ENCODE peak calls at places on chromosomes 7 and 10, in four cellular contexts. One of them, this sample, is unnamed.

GRCh38 chr7:110877086-110877485 is 213.8 kb upstream of the LRRN3 start:
- DNase-seq in upper lobe of right lung: no peak
- DNase-seq in HT-29: no peak
- DNase-seq in activated effector memory CD4-positive, alpha-beta T cell treated with anti-CD3 and anti-CD28 coated beads, Interleukin-2, amount 50 U/mL, for 16 hours: no peak
- DNase-seq in this sample: no peak

GRCh38 chr7:47218378-47219176 is 363.3 kb downstream of the TNS3 start:
- DNase-seq in upper lobe of right lung: no peak
- DNase-seq in activated effector memory CD4-positive, alpha-beta T cell treated with anti-CD3 and anti-CD28 coated beads, Interleukin-2, amount 50 U/mL, for 16 hours: no peak
- DNase-seq in HT-29: no peak
- DNase-seq in this sample: no peak

GRCh38 chr7:127792528-127793342 is 140.7 kb downstream of the SND1 start:
- DNase-seq in activated effector memory CD4-positive, alpha-beta T cell treated with anti-CD3 and anti-CD28 coated beads, Interleukin-2, amount 50 U/mL, for 16 hours: peak; percentile 65
- DNase-seq in HT-29: peak; percentile 67
- DNase-seq in upper lobe of right lung: no peak
- DNase-seq in this sample: peak; percentile 43

GRCh38 chr10:5555881-5556280 is 31.1 kb downstream of the CALML3 start:
- DNase-seq in activated effector memory CD4-positive, alpha-beta T cell treated with anti-CD3 and anti-CD28 coated beads, Interleukin-2, amount 50 U/mL, for 16 hours: peak; percentile 55
- DNase-seq in upper lobe of right lung: peak; percentile 30
- DNase-seq in HT-29: no peak
- DNase-seq in this sample: no peak

GRCh38 chr10:27252267-27253000 is 11.8 kb upstream of the ACBD5 start:
- DNase-seq in activated effector memory CD4-positive, alpha-beta T cell treated with anti-CD3 and anti-CD28 coated beads, Interleukin-2, amount 50 U/mL, for 16 hours: peak; percentile 94
- DNase-seq in upper lobe of right lung: peak; percentile 87
- DNase-seq in HT-29: peak; percentile 41
- DNase-seq in this sample: peak; percentile 38

GRCh38 chr7:103843689-103844480 is 145.6 kb downstream of the RELN start:
- DNase-seq in activated effector memory CD4-positive, alpha-beta T cell treated with anti-CD3 and anti-CD28 coated beads, Interleukin-2, amount 50 U/mL, for 16 hours: no peak
- DNase-seq in HT-29: no peak
- DNase-seq in upper lobe of right lung: no peak
- DNase-seq in this sample: no peak

GRCh38 chr7:69434350-69434749 is 163.9 kb upstream of the AUTS2 start:
- DNase-seq in activated effector memory CD4-positive, alpha-beta T cell treated with anti-CD3 and anti-CD28 coated beads, Interleukin-2, amount 50 U/mL, for 16 hours: no peak
- DNase-seq in upper lobe of right lung: no peak
- DNase-seq in HT-29: no peak
- DNase-seq in this sample: no peak

GRCh38 chr10:102752266-102752930 is 8.7 kb downstream of the WBP1L start:
- DNase-seq in activated effector memory CD4-positive, alpha-beta T cell treated with anti-CD3 and anti-CD28 coated beads, Interleukin-2, amount 50 U/mL, for 16 hours: no peak
- DNase-seq in HT-29: no peak
- DNase-seq in upper lobe of right lung: no peak
- DNase-seq in this sample: no peak

GRCh38 chr7:25731035-25731880 is 420.7 kb upstream of the NFE2L3 start:
- DNase-seq in activated effector memory CD4-positive, alpha-beta T cell treated with anti-CD3 and anti-CD28 coated beads, Interleukin-2, amount 50 U/mL, for 16 hours: no peak
- DNase-seq in HT-29: no peak
- DNase-seq in upper lobe of right lung: no peak
- DNase-seq in this sample: peak; percentile 16

GRCh38 chr7:26328498-26329390 is 37.1 kb downstream of the SNX10 start:
- DNase-seq in upper lobe of right lung: no peak
- DNase-seq in activated effector memory CD4-positive, alpha-beta T cell treated with anti-CD3 and anti-CD28 coated beads, Interleukin-2, amount 50 U/mL, for 16 hours: no peak
- DNase-seq in HT-29: no peak
- DNase-seq in this sample: no peak

GRCh38 chr10:133113847-133114246 is 26.1 kb downstream of the ADGRA1 start:
- DNase-seq in upper lobe of right lung: no peak
- DNase-seq in HT-29: no peak
- DNase-seq in activated effector memory CD4-positive, alpha-beta T cell treated with anti-CD3 and anti-CD28 coated beads, Interleukin-2, amount 50 U/mL, for 16 hours: no peak
- DNase-seq in this sample: no peak

GRCh38 chr10:127408733-127409132 is 140.4 kb upstream of the NPS start:
- DNase-seq in activated effector memory CD4-positive, alpha-beta T cell treated with anti-CD3 and anti-CD28 coated beads, Interleukin-2, amount 50 U/mL, for 16 hours: no peak
- DNase-seq in upper lobe of right lung: no peak
- DNase-seq in HT-29: no peak
- DNase-seq in this sample: no peak

GRCh38 chr10:1642600-1643160 is 94.6 kb downstream of the ADARB2 start:
- DNase-seq in upper lobe of right lung: no peak
- DNase-seq in activated effector memory CD4-positive, alpha-beta T cell treated with anti-CD3 and anti-CD28 coated beads, Interleukin-2, amount 50 U/mL, for 16 hours: no peak
- DNase-seq in HT-29: no peak
- DNase-seq in this sample: no peak

GRCh38 chr7:128860158-128861073 is 2.2 kb upstream of the ATP6V1F start:
- DNase-seq in activated effector memory CD4-positive, alpha-beta T cell treated with anti-CD3 and anti-CD28 coated beads, Interleukin-2, amount 50 U/mL, for 16 hours: no peak
- DNase-seq in upper lobe of right lung: no peak
- DNase-seq in HT-29: no peak
- DNase-seq in this sample: no peak

GRCh38 chr10:13608246-13608853 is 21.6 kb downstream of the PRPF18 start:
- DNase-seq in HT-29: no peak
- DNase-seq in activated effector memory CD4-positive, alpha-beta T cell treated with anti-CD3 and anti-CD28 coated beads, Interleukin-2, amount 50 U/mL, for 16 hours: no peak
- DNase-seq in upper lobe of right lung: no peak
- DNase-seq in this sample: no peak

GRCh38 chr7:151992375-151992774 is 33.1 kb upstream of the GALNT11 start:
- DNase-seq in HT-29: peak; percentile 75
- DNase-seq in upper lobe of right lung: peak; percentile 75
- DNase-seq in activated effector memory CD4-positive, alpha-beta T cell treated with anti-CD3 and anti-CD28 coated beads, Interleukin-2, amount 50 U/mL, for 16 hours: peak; percentile 70
- DNase-seq in this sample: peak; percentile 88

GRCh38 chr10:7922707-7923106 is 104.4 kb downstream of the TAF3 start:
- DNase-seq in upper lobe of right lung: no peak
- DNase-seq in activated effector memory CD4-positive, alpha-beta T cell treated with anti-CD3 and anti-CD28 coated beads, Interleukin-2, amount 50 U/mL, for 16 hours: no peak
- DNase-seq in HT-29: no peak
- DNase-seq in this sample: no peak

GRCh38 chr7:123265853-123266252 is 66.1 kb upstream of the SLC13A1 start:
- DNase-seq in HT-29: no peak
- DNase-seq in activated effector memory CD4-positive, alpha-beta T cell treated with anti-CD3 and anti-CD28 coated beads, Interleukin-2, amount 50 U/mL, for 16 hours: no peak
- DNase-seq in upper lobe of right lung: no peak
- DNase-seq in this sample: no peak

GRCh38 chr10:78416031-78416800 is 382.6 kb downstream of the RPS24 start:
- DNase-seq in upper lobe of right lung: no peak
- DNase-seq in activated effector memory CD4-positive, alpha-beta T cell treated with anti-CD3 and anti-CD28 coated beads, Interleukin-2, amount 50 U/mL, for 16 hours: no peak
- DNase-seq in HT-29: peak; percentile 13
- DNase-seq in this sample: peak; percentile 59

GRCh38 chr10:69643779-69644657 is 14.0 kb downstream of the FAM241B start:
- DNase-seq in HT-29: no peak
- DNase-seq in activated effector memory CD4-positive, alpha-beta T cell treated with anti-CD3 and anti-CD28 coated beads, Interleukin-2, amount 50 U/mL, for 16 hours: peak; percentile 36
- DNase-seq in upper lobe of right lung: peak; percentile 50
- DNase-seq in this sample: no peak

GRCh38 chr10:125428054-125428453 is 254.9 kb downstream of the TEX36 start:
- DNase-seq in upper lobe of right lung: no peak
- DNase-seq in activated effector memory CD4-positive, alpha-beta T cell treated with anti-CD3 and anti-CD28 coated beads, Interleukin-2, amount 50 U/mL, for 16 hours: no peak
- DNase-seq in HT-29: no peak
- DNase-seq in this sample: no peak

GRCh38 chr10:120945801-120946302 is 94.7 kb downstream of the WDR11 start:
- DNase-seq in HT-29: peak; percentile 79
- DNase-seq in upper lobe of right lung: no peak
- DNase-seq in activated effector memory CD4-positive, alpha-beta T cell treated with anti-CD3 and anti-CD28 coated beads, Interleukin-2, amount 50 U/mL, for 16 hours: no peak
- DNase-seq in this sample: no peak

GRCh38 chr7:42972703-42973500 is 40.7 kb downstream of the MRPL32 start:
- DNase-seq in HT-29: peak; percentile 38
- DNase-seq in activated effector memory CD4-positive, alpha-beta T cell treated with anti-CD3 and anti-CD28 coated beads, Interleukin-2, amount 50 U/mL, for 16 hours: no peak
- DNase-seq in upper lobe of right lung: no peak
- DNase-seq in this sample: peak; percentile 95

GRCh38 chr7:150903627-150904026 is 51.3 kb downstream of the AOC1 start:
- DNase-seq in HT-29: peak; percentile 92
- DNase-seq in upper lobe of right lung: peak; percentile 75
- DNase-seq in activated effector memory CD4-positive, alpha-beta T cell treated with anti-CD3 and anti-CD28 coated beads, Interleukin-2, amount 50 U/mL, for 16 hours: no peak
- DNase-seq in this sample: no peak

GRCh38 chr7:155344270-155344617 is 46.6 kb downstream of the INSIG1 start:
- DNase-seq in HT-29: no peak
- DNase-seq in activated effector memory CD4-positive, alpha-beta T cell treated with anti-CD3 and anti-CD28 coated beads, Interleukin-2, amount 50 U/mL, for 16 hours: peak; percentile 69
- DNase-seq in upper lobe of right lung: peak; percentile 61
- DNase-seq in this sample: no peak

GRCh38 chr10:52639652-52640051 is 132.9 kb downstream of the MBL2 start:
- DNase-seq in upper lobe of right lung: no peak
- DNase-seq in HT-29: no peak
- DNase-seq in activated effector memory CD4-positive, alpha-beta T cell treated with anti-CD3 and anti-CD28 coated beads, Interleukin-2, amount 50 U/mL, for 16 hours: no peak
- DNase-seq in this sample: no peak

GRCh38 chr7:92415225-92415624 is 32.1 kb upstream of the GATAD1 start:
- DNase-seq in activated effector memory CD4-positive, alpha-beta T cell treated with anti-CD3 and anti-CD28 coated beads, Interleukin-2, amount 50 U/mL, for 16 hours: no peak
- DNase-seq in HT-29: no peak
- DNase-seq in upper lobe of right lung: no peak
- DNase-seq in this sample: no peak

GRCh38 chr10:21496285-21497176 is 29.0 kb downstream of the SKIDA1 start:
- DNase-seq in activated effector memory CD4-positive, alpha-beta T cell treated with anti-CD3 and anti-CD28 coated beads, Interleukin-2, amount 50 U/mL, for 16 hours: peak; percentile 81
- DNase-seq in HT-29: peak; percentile 47
- DNase-seq in upper lobe of right lung: peak; percentile 80
- DNase-seq in this sample: peak; percentile 89

GRCh38 chr7:39616138-39616537 is 7.2 kb upstream of the RALA start:
- DNase-seq in HT-29: no peak
- DNase-seq in activated effector memory CD4-positive, alpha-beta T cell treated with anti-CD3 and anti-CD28 coated beads, Interleukin-2, amount 50 U/mL, for 16 hours: no peak
- DNase-seq in upper lobe of right lung: no peak
- DNase-seq in this sample: no peak

GRCh38 chr10:130969700-130970099 is 341.8 kb downstream of the TCERG1L start:
- DNase-seq in activated effector memory CD4-positive, alpha-beta T cell treated with anti-CD3 and anti-CD28 coated beads, Interleukin-2, amount 50 U/mL, for 16 hours: no peak
- DNase-seq in upper lobe of right lung: no peak
- DNase-seq in HT-29: no peak
- DNase-seq in this sample: no peak

GRCh38 chr7:129361771-129362170 is 72.5 kb upstream of the STRIP2 start:
- DNase-seq in HT-29: no peak
- DNase-seq in upper lobe of right lung: no peak
- DNase-seq in activated effector memory CD4-positive, alpha-beta T cell treated with anti-CD3 and anti-CD28 coated beads, Interleukin-2, amount 50 U/mL, for 16 hours: no peak
- DNase-seq in this sample: no peak

GRCh38 chr10:46096426-46096825 is 50.4 kb upstream of the MSMB start:
- DNase-seq in activated effector memory CD4-positive, alpha-beta T cell treated with anti-CD3 and anti-CD28 coated beads, Interleukin-2, amount 50 U/mL, for 16 hours: no peak
- DNase-seq in upper lobe of right lung: no peak
- DNase-seq in HT-29: no peak
- DNase-seq in this sample: no peak